ENCODE peak calls at places on chromosome 5, in ten cellular contexts. Z is spleen, D is neural crest cell, S is B cell, X is heart left ventricle, G is epithelial cell of esophagus, F is AG10803, M is GM12878, C is HFFc6, L is left ventricle myocardium inferior. W is an unnamed sample.

GRCh38 chr5:88833371-88834107 is 49.4 kb downstream of the MEF2C start:
- DNase-seq in Z (peak), D (no peak), S (peak), X (peak), G (peak), F (peak), M (no peak), C (peak), L (peak), W (no peak)

GRCh38 chr5:170631471-170632195 is 127.8 kb downstream of the KCNIP1 start:
- DNase-seq in Z (peak), D (peak), S (no peak), X (peak), G (no peak), F (peak), M (no peak), C (no peak), L (peak), W (no peak)

GRCh38 chr5:1735320-1735970 is 64.2 kb downstream of the MRPL36 start:
- DNase-seq in Z (no peak), D (no peak), S (no peak), X (peak), G (no peak), F (no peak), M (no peak), C (no peak), L (no peak), W (no peak)

GRCh38 chr5:1666221-1666620 is 133.4 kb downstream of the MRPL36 start:
- DNase-seq in Z (no peak), D (no peak), S (no peak), X (no peak), G (no peak), F (no peak), M (no peak), C (no peak), L (no peak), W (peak)

GRCh38 chr5:112228672-112229071 is 190.4 kb downstream of the EPB41L4A start:
- DNase-seq in Z (no peak), D (no peak), S (no peak), X (peak), G (peak), F (peak), M (no peak), C (peak), L (peak), W (no peak)

GRCh38 chr5:54547711-54548250 is 30.2 kb downstream of the SNX18 start:
- DNase-seq in Z (no peak), D (no peak), S (no peak), X (peak), G (peak), F (peak), M (no peak), C (peak), L (peak), W (no peak)

GRCh38 chr5:21071986-21072385 is 1084.0 kb upstream of the CDH18 start:
- DNase-seq in Z (no peak), D (no peak), S (no peak), X (no peak), G (no peak), F (no peak), M (no peak), C (no peak), L (no peak), W (no peak)

GRCh38 chr5:34789021-34789531 is 49.9 kb upstream of the TTC23L start:
- DNase-seq in Z (no peak), D (no peak), S (no peak), X (peak), G (peak), F (peak), M (no peak), C (peak), L (no peak), W (no peak)

GRCh38 chr5:122264610-122265009 is 47.4 kb upstream of the SNCAIP start:
- DNase-seq in Z (no peak), D (no peak), S (no peak), X (no peak), G (no peak), F (no peak), M (no peak), C (no peak), L (no peak), W (no peak)

GRCh38 chr5:37900692-37901091 is 60.9 kb upstream of the GDNF start:
- DNase-seq in Z (no peak), D (no peak), S (no peak), X (peak), G (peak), F (peak), M (no peak), C (peak), L (peak), W (no peak)

GRCh38 chr5:110018509-110018908 is 328.8 kb downstream of the MAN2A1 start:
- DNase-seq in Z (no peak), D (no peak), S (no peak), X (no peak), G (no peak), F (no peak), M (no peak), C (no peak), L (no peak), W (no peak)

GRCh38 chr5:143879646-143880045 is 67.7 kb downstream of the HMHB1 start:
- DNase-seq in Z (no peak), D (no peak), S (no peak), X (no peak), G (no peak), F (no peak), M (no peak), C (no peak), L (no peak), W (no peak)

GRCh38 chr5:37133939-37134338 is 115.2 kb downstream of the CPLANE1 start:
- DNase-seq in Z (no peak), D (no peak), S (no peak), X (no peak), G (peak), F (peak), M (no peak), C (peak), L (no peak), W (no peak)

GRCh38 chr5:29005386-29005785 is 1967.0 kb upstream of the CDH9 start:
- DNase-seq in Z (no peak), D (no peak), S (no peak), X (no peak), G (no peak), F (no peak), M (no peak), C (no peak), L (no peak), W (no peak)

GRCh38 chr5:38379360-38379827 is 121.0 kb downstream of the EGFLAM start:
- DNase-seq in Z (no peak), D (no peak), S (no peak), X (no peak), G (no peak), F (no peak), M (no peak), C (no peak), L (no peak), W (no peak)

GRCh38 chr5:19031491-19031890 is 956.5 kb downstream of the CDH18 start:
- DNase-seq in Z (no peak), D (no peak), S (no peak), X (no peak), G (no peak), F (no peak), M (no peak), C (no peak), L (no peak), W (no peak)

GRCh38 chr5:17477553-17478265 is 20.3 kb upstream of the TAF11L2 start:
- DNase-seq in Z (no peak), D (no peak), S (no peak), X (no peak), G (no peak), F (no peak), M (no peak), C (no peak), L (no peak), W (no peak)
- TF ChIP-seq CTCF in Z (no peak), D (no peak), S (no peak), X (no peak), G (no peak), F (no peak), M (no peak), C (no peak), L (no peak), W (no peak)

DNA sequence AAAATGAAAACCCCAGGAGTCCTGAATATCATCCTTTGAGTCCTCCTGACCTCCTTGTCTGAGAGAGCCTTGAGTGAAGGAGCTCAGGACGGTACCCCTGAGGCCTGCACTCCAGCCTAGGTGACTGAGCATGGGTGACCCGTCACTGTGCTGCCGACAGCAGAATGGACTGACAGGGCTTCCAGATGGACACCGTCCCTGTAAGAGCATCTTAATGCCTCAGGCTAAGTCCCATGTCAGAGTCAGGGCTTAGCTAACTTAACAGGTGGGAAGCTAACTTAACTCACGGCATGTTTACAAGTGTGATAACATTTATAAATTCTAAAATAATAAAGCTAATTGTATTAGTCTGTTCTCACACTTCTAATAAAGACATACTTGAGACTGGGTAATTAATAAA is 68.3 kb downstream of the IL6ST start:
- DNase-seq in Z (no peak), D (no peak), S (no peak), X (no peak), G (no peak), F (no peak), M (no peak), C (no peak), L (no peak), W (no peak)
- TF ChIP-seq CTCF in Z (no peak), D (no peak), S (no peak), X (no peak), G (no peak), F (no peak), M (no peak), C (no peak), L (no peak), W (no peak)

DNA sequence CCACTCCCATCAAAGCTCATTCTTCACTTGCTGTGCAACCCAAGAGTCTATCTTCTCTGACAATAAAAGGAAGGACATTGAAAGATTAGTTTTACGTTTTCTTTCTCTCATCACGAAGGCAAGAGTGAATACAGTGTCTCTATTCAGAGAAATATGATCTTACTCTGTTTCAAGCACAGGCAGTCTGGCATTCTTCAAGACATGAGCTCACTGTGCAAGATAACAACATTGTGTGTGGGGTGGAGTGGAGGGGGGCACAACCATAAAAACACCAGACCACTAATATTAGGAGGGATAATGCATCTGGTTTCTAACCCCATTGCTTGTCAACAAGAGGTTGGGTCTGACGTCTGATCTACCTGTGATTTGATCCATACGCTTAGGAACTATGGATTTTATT is 249.8 kb upstream of the DAP start:
- DNase-seq in Z (no peak), D (no peak), S (no peak), X (no peak), G (no peak), F (no peak), M (no peak), C (no peak), L (no peak), W (no peak)
- TF ChIP-seq CTCF in Z (no peak), D (no peak), S (no peak), X (no peak), G (no peak), F (no peak), M (no peak), C (no peak), L (no peak), W (no peak)

GRCh38 chr5:77230727-77231469 is 20.4 kb downstream of the PDE8B start:
- DNase-seq in Z (no peak), D (no peak), S (no peak), X (no peak), G (peak), F (peak), M (no peak), C (no peak), L (no peak), W (no peak)
- TF ChIP-seq CTCF in Z (no peak), D (peak), S (no peak), X (no peak), G (no peak), F (no peak), M (peak), C (peak), L (no peak), W (no peak)

GRCh38 chr5:81519217-81519905 is 125.4 kb upstream of the ACOT12 start:
- DNase-seq in Z (no peak), D (no peak), S (no peak), X (no peak), G (no peak), F (no peak), M (no peak), C (no peak), L (no peak), W (no peak)

GRCh38 chr5:81517462-81517861 is 123.5 kb upstream of the ACOT12 start:
- DNase-seq in Z (no peak), D (no peak), S (no peak), X (no peak), G (peak), F (peak), M (no peak), C (no peak), L (no peak), W (no peak)

GRCh38 chr5:81513468-81513867 is 119.5 kb upstream of the ACOT12 start:
- DNase-seq in Z (no peak), D (no peak), S (no peak), X (no peak), G (no peak), F (no peak), M (no peak), C (no peak), L (no peak), W (no peak)

GRCh38 chr5:81513982-81514381 is 120.0 kb upstream of the ACOT12 start:
- DNase-seq in Z (no peak), D (no peak), S (no peak), X (no peak), G (peak), F (peak), M (no peak), C (no peak), L (no peak), W (no peak)
- TF ChIP-seq CTCF in Z (no peak), D (peak), S (peak), X (no peak), G (peak), F (peak), M (no peak), C (peak), L (peak), W (no peak)

DNA sequence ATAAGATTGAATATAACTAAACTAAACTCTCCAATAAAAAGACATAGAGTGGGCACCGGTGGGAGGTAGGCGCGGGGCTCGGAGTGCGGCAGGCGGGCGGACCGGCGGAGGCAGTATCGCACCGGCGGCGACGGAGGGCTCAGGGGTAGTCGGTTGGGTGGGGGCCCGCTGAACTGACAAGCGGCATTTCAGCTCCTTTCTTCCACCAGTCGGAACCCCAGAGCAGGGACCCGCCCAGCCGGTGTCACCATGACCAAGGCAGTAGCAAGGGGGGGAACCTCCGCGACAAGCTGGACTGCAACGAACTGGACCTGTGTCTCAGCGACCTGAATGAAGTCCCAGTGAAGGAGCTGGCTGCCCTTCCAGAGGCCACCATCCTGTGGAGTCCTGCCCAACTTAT is 156.7 kb downstream of the HINT1 start:
- DNase-seq in Z (no peak), D (no peak), S (no peak), X (no peak), G (no peak), F (no peak), M (no peak), C (no peak), L (no peak), W (no peak)
- TF ChIP-seq CTCF in Z (no peak), D (no peak), S (no peak), X (no peak), G (no peak), F (no peak), M (no peak), C (no peak), L (no peak), W (no peak)

DNA sequence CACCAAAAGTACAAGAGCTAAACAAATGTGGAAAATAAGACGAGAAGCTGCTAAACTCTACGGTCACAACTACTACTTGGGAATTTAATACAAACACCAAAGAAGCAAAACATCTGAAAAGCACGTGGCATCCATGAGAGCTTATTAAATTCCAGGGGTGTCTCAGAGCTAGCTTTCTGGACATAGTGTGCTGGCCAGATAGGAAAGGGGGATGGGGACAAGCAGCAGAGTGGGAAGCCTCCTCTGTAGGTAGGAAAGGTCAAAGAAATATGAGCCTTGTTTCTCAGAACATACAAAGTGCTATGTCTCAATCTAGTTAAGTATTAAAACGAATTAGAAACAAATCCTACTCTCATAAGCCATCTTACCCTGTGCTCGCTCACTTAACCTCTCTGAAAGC is 51.3 kb upstream of the GOLPH3 start:
- DNase-seq in Z (no peak), D (no peak), S (no peak), X (peak), G (no peak), F (peak), M (no peak), C (peak), L (no peak), W (no peak)
- TF ChIP-seq CTCF in Z (no peak), D (no peak), S (no peak), X (no peak), G (no peak), F (no peak), M (no peak), C (no peak), L (no peak), W (no peak)